ENCODE peak calls at places on chromosomes 11 and 22, in six cellular contexts. W is NAMALWA, X is EL, S is neural crest cell, M is NCI-H1694, L is upper lobe of left lung. K is an unnamed sample.

GRCh38 chr11:14386081-14386480 is 27.1 kb upstream of the RRAS2 start:
- DNase-seq in X (no peak), M (no peak), W (no peak), L (no peak), S (no peak), K (no peak)

GRCh38 chr22:44659140-44659539 is 42.9 kb upstream of the PRR5 start:
- DNase-seq in S (no peak), W (no peak), X (no peak), M (peak), L (no peak), K (no peak)

GRCh38 chr11:33620423-33621120 is 80.1 kb downstream of the C11orf91 start:
- DNase-seq in L (no peak), S (no peak), M (no peak), W (no peak), X (peak), K (no peak)

GRCh38 chr22:33866521-33866920 is 53.8 kb downstream of the LARGE1 start:
- DNase-seq in M (peak), L (no peak), X (no peak), S (no peak), W (no peak), K (no peak)

GRCh38 chr11:2198621-2199365 is 27.2 kb upstream of the TH start:
- DNase-seq in L (peak), X (no peak), W (no peak), S (no peak), M (no peak), K (no peak)

GRCh38 chr11:62410972-62411371 is 7.9 kb upstream of the SCGB1A1 start:
- DNase-seq in W (no peak), X (no peak), L (no peak), S (no peak), M (no peak), K (no peak)

GRCh38 chr11:73931039-73931645 is 19.7 kb upstream of the DNAJB13 start:
- DNase-seq in S (peak), X (peak), W (peak), M (peak), L (no peak), K (peak)

GRCh38 chr11:36453678-36454077 is 56.4 kb downstream of the TRAF6 start:
- DNase-seq in S (no peak), M (no peak), L (no peak), W (no peak), X (peak), K (no peak)

GRCh38 chr11:133905677-133906156 is 51.1 kb downstream of the IGSF9B start:
- DNase-seq in S (no peak), L (no peak), W (no peak), M (no peak), X (no peak), K (no peak)

GRCh38 chr11:69467646-69468045 is 13.8 kb upstream of the LINC01488 start:
- DNase-seq in L (no peak), M (no peak), S (no peak), W (no peak), X (no peak), K (no peak)

GRCh38 chr11:12725863-12726666 is 51.8 kb downstream of the TEAD1 start:
- DNase-seq in S (no peak), X (peak), M (no peak), L (no peak), W (no peak), K (no peak)

GRCh38 chr11:119816660-119817059 is 87.7 kb upstream of the NECTIN1 start:
- DNase-seq in S (no peak), X (no peak), W (no peak), L (no peak), M (no peak), K (no peak)

GRCh38 chr11:117913736-117914397 is 15.3 kb downstream of the TMPRSS13 start:
- DNase-seq in M (no peak), X (no peak), L (peak), S (no peak), W (no peak), K (no peak)

GRCh38 chr11:103651341-103651998 is 385.0 kb upstream of the DDI1 start:
- DNase-seq in S (no peak), L (no peak), M (no peak), W (no peak), X (no peak), K (no peak)

GRCh38 chr11:13339196-13340153 is 61.9 kb downstream of the BMAL1 start:
- DNase-seq in W (no peak), M (no peak), X (peak), S (no peak), L (no peak), K (no peak)

GRCh38 chr11:1545432-1545831 is 26.6 kb downstream of the DUSP8 start:
- DNase-seq in L (no peak), W (no peak), X (no peak), S (no peak), M (no peak), K (no peak)

GRCh38 chr22:23715811-23716355 is 25.1 kb downstream of the RGL4 start:
- DNase-seq in X (no peak), M (no peak), L (peak), W (no peak), S (no peak), K (no peak)

GRCh38 chr11:129285387-129285786 is 90.3 kb upstream of the BARX2 start:
- DNase-seq in L (no peak), X (no peak), W (no peak), S (no peak), M (no peak), K (no peak)

GRCh38 chr11:131658414-131658813 is 288.0 kb downstream of the NTM start:
- DNase-seq in S (no peak), W (no peak), L (no peak), X (no peak), M (no peak), K (no peak)

GRCh38 chr11:126197277-126197939 is 14.0 kb downstream of the RPUSD4 start:
- DNase-seq in M (peak), S (no peak), L (no peak), W (peak), X (peak), K (no peak)

GRCh38 chr22:31342389-31343125 is 3.6 kb downstream of the PATZ1 start:
- DNase-seq in X (no peak), W (no peak), S (peak), M (no peak), L (no peak), K (no peak)

GRCh38 chr11:92180664-92181251 is 43.9 kb upstream of the FAT3 start:
- DNase-seq in W (no peak), L (no peak), X (peak), M (no peak), S (no peak), K (no peak)

GRCh38 chr11:61908730-61909622 is 8.4 kb downstream of the RAB3IL1 start:
- DNase-seq in S (no peak), M (no peak), L (no peak), W (no peak), X (no peak), K (no peak)

GRCh38 chr11:87473174-87473573 is 435.4 kb downstream of the TMEM135 start:
- DNase-seq in X (peak), M (no peak), W (no peak), S (no peak), L (no peak), K (no peak)

GRCh38 chr11:67648140-67648795 is 2.3 kb downstream of the ACY3 start:
- DNase-seq in W (peak), L (peak), X (no peak), M (peak), S (no peak), K (no peak)

GRCh38 chr11:45432910-45433309 is 146.8 kb upstream of the SYT13 start:
- DNase-seq in M (no peak), S (no peak), L (no peak), X (no peak), W (no peak), K (no peak)

GRCh38 chr22:17921871-17922821 is 102.2 kb downstream of the MICAL3 start:
- DNase-seq in X (no peak), M (no peak), S (no peak), L (no peak), W (no peak), K (no peak)

GRCh38 chr22:45708145-45708544 is 36.5 kb downstream of the ATXN10 start:
- DNase-seq in W (no peak), X (no peak), L (no peak), S (no peak), M (no peak), K (no peak)

GRCh38 chr22:25564320-25564978 is at the start of gene GRK3:
- DNase-seq in M (peak), X (peak), W (peak), L (peak), S (peak), K (peak)

K was measured in HuH-7.5.